ENCODE peak calls at places on chromosomes 1 and 21, in four cellular contexts. X, G, M and C are unnamed samples.

GRCh38 chr1:37905624-37906196 is 41.1 kb downstream of the INPP5B start:
- DNase-seq in X (no peak), M (no peak), G (no peak), C (no peak)

GRCh38 chr1:219938706-219939105 is 10.3 kb upstream of the SLC30A10 start:
- DNase-seq in X (no peak), G (no peak), M (peak), C (no peak)

GRCh38 chr1:18923721-18924610 is 21.6 kb upstream of the ALDH4A1 start:
- DNase-seq in G (no peak), X (no peak), M (no peak), C (no peak)

GRCh38 chr1:150575518-150576366 is 3.7 kb downstream of the MCL1 start:
- DNase-seq in X (no peak), M (no peak), G (no peak), C (no peak)

GRCh38 chr1:173997796-173998195 is 24.4 kb downstream of the RC3H1 start:
- DNase-seq in G (no peak), M (no peak), X (no peak), C (no peak)

GRCh38 chr21:44889625-44890337 is 16.3 kb upstream of the PTTG1IP start:
- DNase-seq in G (no peak), M (no peak), X (no peak), C (no peak)

GRCh38 chr1:224872832-224873644 is 56.4 kb upstream of the DNAH14 start:
- DNase-seq in M (no peak), X (no peak), G (no peak), C (no peak)

GRCh38 chr1:181206513-181206912 is 118.0 kb downstream of the IER5 start:
- DNase-seq in X (peak), G (no peak), M (no peak), C (no peak)

GRCh38 chr1:201538618-201539551 is at the start of gene NAV1:
- DNase-seq in X (peak), G (peak), M (no peak), C (peak)

GRCh38 chr1:235737751-235738150 is 88.2 kb upstream of the GNG4 start:
- DNase-seq in G (no peak), X (no peak), M (no peak), C (no peak)

GRCh38 chr1:87683557-87683956 is 354.9 kb downstream of the LMO4 start:
- DNase-seq in M (no peak), X (no peak), G (no peak), C (no peak)

GRCh38 chr21:28126521-28127317 is 866.0 kb downstream of the LTN1 start:
- DNase-seq in G (no peak), M (no peak), X (no peak), C (no peak)

GRCh38 chr1:47424336-47424982 is 8.4 kb downstream of the FOXE3 start:
- DNase-seq in M (no peak), X (peak), G (no peak), C (no peak)

GRCh38 chr1:235821361-235821981 is 45.2 kb downstream of the LYST start:
- DNase-seq in X (no peak), M (peak), G (no peak), C (no peak)

GRCh38 chr1:119330062-119330939 is 38.3 kb upstream of the HAO2 start:
- DNase-seq in G (no peak), M (peak), X (no peak), C (no peak)